ENCODE peak calls at places on chromosomes 3 and 15, in five cellular contexts. Y, B, J, T and Q are unnamed samples.

GRCh38 chr3:113912551-113913246 is 35.1 kb upstream of the ZDHHC23 start:
- DNase-seq in B (peak; percentile 59), J (peak; percentile 33), T (peak; percentile 15), Y (peak; percentile 45), Q (peak; percentile 24)

GRCh38 chr3:40313975-40314860 is 4.7 kb downstream of the EIF1B start:
- DNase-seq in B (no peak), T (no peak), J (no peak), Y (no peak), Q (peak; percentile 71)

GRCh38 chr15:40190591-40190990 is 29.7 kb downstream of the BUB1B start:
- DNase-seq in T (no peak), J (peak; percentile 24), Y (no peak), B (no peak), Q (no peak)

GRCh38 chr3:65878831-65879230 is 159.9 kb downstream of the MAGI1 start:
- DNase-seq in Y (no peak), B (no peak), T (no peak), J (no peak), Q (no peak)

GRCh38 chr3:124851136-124851535 is 36.0 kb downstream of the ITGB5 start:
- DNase-seq in B (no peak), Y (no peak), J (no peak), T (no peak), Q (no peak)

GRCh38 chr3:178350763-178351162 is 185.5 kb upstream of the KCNMB2 start:
- DNase-seq in T (no peak), Y (no peak), B (no peak), J (no peak), Q (no peak)

GRCh38 chr3:172913911-172914730 is 163.6 kb downstream of the ECT2 start:
- DNase-seq in B (no peak), T (no peak), Y (no peak), J (no peak), Q (no peak)

GRCh38 chr3:73573204-73573603 is 51.5 kb downstream of the PDZRN3 start:
- DNase-seq in Y (no peak), B (no peak), J (no peak), T (no peak), Q (no peak)

GRCh38 chr15:75736256-75736655 is 23.6 kb upstream of the CSPG4 start:
- DNase-seq in B (no peak), J (no peak), T (no peak), Y (no peak), Q (no peak)

GRCh38 chr3:57077630-57078365 is 17.3 kb downstream of the SPATA12 start:
- DNase-seq in J (no peak), B (no peak), Y (no peak), T (no peak), Q (no peak)

GRCh38 chr15:78682693-78683410 is 41.8 kb upstream of the CHRNB4 start:
- DNase-seq in T (no peak), J (no peak), B (no peak), Y (no peak), Q (no peak)

GRCh38 chr3:110790631-110791030 is 281.0 kb upstream of the NECTIN3 start:
- DNase-seq in J (no peak), T (no peak), Y (no peak), B (no peak), Q (no peak)

GRCh38 chr3:16741890-16742289 is 136.7 kb upstream of the DAZL start:
- DNase-seq in Y (no peak), J (no peak), B (no peak), T (no peak), Q (no peak)

GRCh38 chr3:175308105-175308504 is 449.0 kb downstream of the NAALADL2 start:
- DNase-seq in T (no peak), B (no peak), J (no peak), Y (no peak), Q (no peak)

GRCh38 chr15:95132774-95133173 is 901.4 kb downstream of the MCTP2 start:
- DNase-seq in T (no peak), Y (no peak), B (no peak), J (peak; percentile 70), Q (no peak)

GRCh38 chr15:101017935-101018849 is 99.0 kb downstream of the LRRK1 start:
- DNase-seq in J (no peak), B (no peak), T (no peak), Y (no peak), Q (no peak)

GRCh38 chr3:67853520-67853919 is 199.1 kb upstream of the SUCLG2 start:
- DNase-seq in J (no peak), B (no peak), T (no peak), Y (no peak), Q (no peak)

GRCh38 chr3:126344380-126345041 is 12.7 kb downstream of the KLF15 start:
- DNase-seq in B (no peak), T (no peak), J (no peak), Y (no peak), Q (no peak)

GRCh38 chr3:129023909-129024308 is 22.8 kb downstream of the EFCC1 start:
- DNase-seq in Y (no peak), T (no peak), B (no peak), J (no peak), Q (peak; percentile 8)

GRCh38 chr15:92584105-92584504 is 71.5 kb downstream of the FAM174B start:
- DNase-seq in J (no peak), T (no peak), B (no peak), Y (no peak), Q (no peak)

GRCh38 chr3:156609115-156609514 is 54.2 kb upstream of the SSR3 start:
- DNase-seq in T (no peak), J (no peak), B (no peak), Y (no peak), Q (no peak)

GRCh38 chr15:39180494-39180930 is 400.4 kb upstream of the THBS1 start:
- DNase-seq in B (no peak), T (no peak), J (peak; percentile 85), Y (no peak), Q (no peak)

GRCh38 chr15:40481671-40482070 is 10.9 kb downstream of the CHST14 start:
- DNase-seq in B (no peak), J (no peak), T (no peak), Y (no peak), Q (no peak)

GRCh38 chr3:196356556-196356955 is 18.4 kb upstream of the TM4SF19 start:
- DNase-seq in J (no peak), Y (no peak), B (no peak), T (no peak), Q (no peak)

GRCh38 chr3:69893274-69893673 is 106.3 kb upstream of the SAMMSON start:
- DNase-seq in B (no peak), J (no peak), T (no peak), Y (no peak), Q (no peak)

GRCh38 chr3:150870406-150870805 is 34.8 kb downstream of the MINDY4B start:
- DNase-seq in T (no peak), Y (peak; percentile 9), B (no peak), J (peak; percentile 18), Q (no peak)

GRCh38 chr15:48352474-48353072 is 21.3 kb downstream of the DUT start:
- DNase-seq in J (no peak), T (peak; percentile 41), B (peak; percentile 27), Y (peak; percentile 65), Q (peak; percentile 76)

GRCh38 chr3:156680243-156680930 is 6.0 kb downstream of the TIPARP start:
- DNase-seq in B (no peak), T (no peak), J (no peak), Y (no peak), Q (no peak)

GRCh38 chr3:107240183-107241091 is 136.8 kb upstream of the CCDC54 start:
- DNase-seq in T (peak; percentile 65), B (peak; percentile 46), Y (peak; percentile 77), J (peak; percentile 59), Q (peak; percentile 90)

GRCh38 chr15:50140097-50140496 is 21.1 kb upstream of the ATP8B4 start:
- DNase-seq in B (no peak), T (no peak), J (no peak), Y (no peak), Q (no peak)

GRCh38 chr3:57080171-57080570 is 19.7 kb downstream of the SPATA12 start:
- DNase-seq in J (no peak), Y (no peak), B (no peak), T (no peak), Q (no peak)

GRCh38 chr3:87958289-87958688 is 100.5 kb downstream of the CGGBP1 start:
- DNase-seq in B (peak; percentile 61), T (no peak), J (no peak), Y (no peak), Q (no peak)

GRCh38 chr3:122952509-122952908 is 75.1 kb downstream of the SEMA5B start:
- DNase-seq in B (no peak), J (no peak), T (no peak), Y (no peak), Q (no peak)

GRCh38 chr3:144624656-144625055 is 653.0 kb downstream of the DIPK2A start:
- DNase-seq in Y (no peak), B (no peak), T (no peak), J (no peak), Q (no peak)

GRCh38 chr3:31848921-31849320 is 132.1 kb downstream of the OSBPL10 start:
- DNase-seq in J (no peak), Y (no peak), B (no peak), T (no peak), Q (peak; percentile 10)

GRCh38 chr15:45728641-45729040 is 93.8 kb downstream of the SQOR start:
- DNase-seq in T (no peak), Y (no peak), B (no peak), J (no peak), Q (no peak)

GRCh38 chr3:51717446-51717845 is 10.6 kb downstream of the GRM2 start:
- DNase-seq in J (no peak), Y (no peak), B (no peak), T (no peak), Q (no peak)

GRCh38 chr15:74830868-74831267 is 4.4 kb downstream of the CPLX3 start:
- DNase-seq in B (no peak), Y (no peak), T (no peak), J (no peak), Q (no peak)